ENCODE peak calls at places on chromosome 5, in eight cellular contexts. J is psoas muscle; V is NAMALWA; Q is heart right ventricle; T is H54; A is activated CD4-positive, alpha-beta T cell treated with anti-CD3 and anti-CD28 coated beads, Interleukin-2, amount 50 U/mL, for 1 hour; D is IMR-90; B is GM23248. Z is an unnamed sample.

GRCh38 chr5:122498163-122498562 is 186.1 kb downstream of the SNCAIP start:
- DNase-seq in J (no peak), V (no peak), Q (no peak), T (no peak), A (no peak), D (peak; percentile 32), B (peak; percentile 32), Z (no peak)

GRCh38 chr5:104186100-104186499 is 623.5 kb upstream of the NUDT12 start:
- DNase-seq in J (peak; percentile 61), V (peak; percentile 44), Q (no peak), T (no peak), A (no peak), D (no peak), B (no peak), Z (no peak)

GRCh38 chr5:157022002-157022401 is 36.9 kb downstream of the HAVCR1 start:
- DNase-seq in J (no peak), V (no peak), Q (no peak), T (no peak), A (no peak), D (no peak), B (no peak), Z (no peak)

GRCh38 chr5:150641006-150641570 is 628 bp downstream of the SYNPO start:
- DNase-seq in J (peak; percentile 66), V (no peak), Q (peak; percentile 62), T (no peak), A (no peak), D (peak; percentile 77), B (peak; percentile 86), Z (peak; percentile 63)

GRCh38 chr5:76952795-76953536 is at the start of gene CRHBP:
- DNase-seq in J (no peak), V (no peak), Q (no peak), T (no peak), A (no peak), D (no peak), B (no peak), Z (no peak)

GRCh38 chr5:149731332-149731616 is 1.2 kb downstream of the PPARGC1B start:
- DNase-seq in J (no peak), V (no peak), Q (no peak), T (no peak), A (peak; percentile 4), D (no peak), B (no peak), Z (no peak)

GRCh38 chr5:79794347-79794746 is 104.7 kb downstream of the CMYA5 start:
- DNase-seq in J (no peak), V (no peak), Q (no peak), T (no peak), A (no peak), D (no peak), B (no peak), Z (no peak)

GRCh38 chr5:105885266-105885665 is 1785.5 kb downstream of the EFNA5 start:
- DNase-seq in J (no peak), V (no peak), Q (no peak), T (no peak), A (no peak), D (peak; percentile 66), B (peak; percentile 24), Z (no peak)

GRCh38 chr5:179265529-179266290 is 79.6 kb downstream of the ADAMTS2 start:
- DNase-seq in J (peak; percentile 97), V (no peak), Q (peak; percentile 89), T (peak; percentile 98), A (no peak), D (peak; percentile 99), B (peak; percentile 100), Z (peak; percentile 1)

GRCh38 chr5:74206571-74207550 is 433.7 kb downstream of the ENC1 start:
- DNase-seq in J (peak; percentile 58), V (no peak), Q (peak; percentile 65), T (no peak), A (no peak), D (peak; percentile 78), B (peak; percentile 92), Z (peak; percentile 69)

Z was measured in ACHN.